ENCODE peak calls at places on chromosome 15, in six cellular contexts. L is HTR-8/SVneo, E is A172, P is transverse colon, H is nephron progenitor cell, Z is GM23338. K is an unnamed sample.
A peak's percentile ranks its signal among the peaks of the same experiment; 100 is the strongest.

GRCh38 chr15:67156426-67156825 is 91.0 kb downstream of the SMAD3 start:
- DNase-seq in P (no peak), L (no peak), E (no peak), H (no peak), Z (no peak), K (no peak)

GRCh38 chr15:68052431-68052830 is 1.7 kb upstream of the PIAS1 start:
- DNase-seq in Z (no peak), H (no peak), L (no peak), P (no peak), E (no peak), K (no peak)

GRCh38 chr15:92121047-92121446 is 267.5 kb downstream of the SLCO3A1 start:
- DNase-seq in P (no peak), L (no peak), Z (no peak), E (no peak), H (no peak), K (no peak)

GRCh38 chr15:64249406-64249805 is 86.6 kb upstream of the PPIB start:
- DNase-seq in P (no peak), L (no peak), Z (no peak), E (no peak), H (no peak), K (no peak)

GRCh38 chr15:100350434-100351226 is 8.9 kb upstream of the ADAMTS17 start:
- DNase-seq in E (no peak), L (no peak), H (no peak), Z (no peak), P (peak; percentile 51), K (peak; percentile 67)

GRCh38 chr15:97909291-97909891 is 51.1 kb upstream of the ARRDC4 start:
- DNase-seq in E (peak; percentile 52), P (peak; percentile 77), L (peak; percentile 44), Z (peak; percentile 81), H (peak; percentile 78), K (peak; percentile 23)

GRCh38 chr15:98733098-98733497 is 84.8 kb downstream of the IGF1R start:
- DNase-seq in Z (no peak), H (no peak), E (no peak), L (no peak), P (no peak), K (no peak)

GRCh38 chr15:58698887-58699641 is 50.4 kb downstream of the ADAM10 start:
- DNase-seq in L (no peak), P (no peak), Z (no peak), H (no peak), E (no peak), K (peak; percentile 63)

GRCh38 chr15:87538327-87538834 is 718.2 kb downstream of the NTRK3 start:
- DNase-seq in P (no peak), L (no peak), Z (no peak), H (no peak), E (no peak), K (no peak)

GRCh38 chr15:80550219-80550909 is 144.7 kb upstream of the ABHD17C start:
- DNase-seq in H (no peak), L (peak; percentile 48), Z (no peak), E (peak; percentile 79), P (no peak), K (peak; percentile 59)

GRCh38 chr15:56371495-56372147 is 6.4 kb downstream of the TEX9 start:
- DNase-seq in L (no peak), E (no peak), P (no peak), H (no peak), Z (peak; percentile 6), K (no peak)

GRCh38 chr15:46280753-46281521 is 646.1 kb downstream of the SQOR start:
- DNase-seq in E (no peak), L (no peak), H (no peak), Z (peak; percentile 75), P (no peak), K (peak; percentile 39)

GRCh38 chr15:90907838-90908507 is 4.9 kb downstream of the MAN2A2 start:
- DNase-seq in H (no peak), L (no peak), P (no peak), Z (no peak), E (no peak), K (no peak)

GRCh38 chr15:36499751-36500389 is 79.6 kb upstream of the CDIN1 start:
- DNase-seq in E (peak; percentile 71), P (no peak), Z (no peak), L (no peak), H (no peak), K (no peak)

GRCh38 chr15:96160269-96160668 is 170.2 kb upstream of the NR2F2 start:
- DNase-seq in L (no peak), P (no peak), Z (no peak), H (no peak), E (no peak), K (no peak)